ENCODE peak calls at places on chromosomes 11 and 22, in four cellular contexts. B is HCT116, F is HepG2, W is H1. K is an unnamed sample.

GRCh38 chr11:94768602-94769511 is 701 bp downstream of the AMOTL1 start:
- DNase-seq in B (no peak), F (no peak), W (no peak), K (no peak)

GRCh38 chr11:125871391-125872137 is 15.9 kb upstream of the HYLS1 start:
- DNase-seq in B (peak), F (peak), W (no peak), K (no peak)

GRCh38 chr22:30541979-30542810 is 4.3 kb downstream of the SEC14L6 start:
- DNase-seq in B (no peak), F (no peak), W (no peak), K (no peak)

GRCh38 chr11:15793032-15793996 is 563.0 kb downstream of the SOX6 start:
- DNase-seq in B (no peak), F (no peak), W (no peak), K (no peak)

GRCh38 chr11:36155770-36156485 is 133.3 kb downstream of the COMMD9 start:
- DNase-seq in B (no peak), F (no peak), W (no peak), K (no peak)

GRCh38 chr22:30004689-30005088 is 75.6 kb upstream of the HORMAD2 start:
- DNase-seq in B (no peak), F (no peak), W (no peak), K (no peak)

GRCh38 chr22:32204856-32205722 is at the start of gene RFPL2:
- DNase-seq in B (peak), F (peak), W (no peak), K (peak)

GRCh38 chr11:61158691-61159381 is 2.4 kb downstream of the VPS37C start:
- DNase-seq in B (no peak), F (no peak), W (no peak), K (no peak)

GRCh38 chr11:12906501-12906900 is 102.6 kb upstream of the RASSF10 start:
- DNase-seq in B (no peak), F (no peak), W (no peak), K (no peak)

GRCh38 chr22:21917206-21917958 is 35.3 kb downstream of the PPM1F start:
- DNase-seq in B (no peak), F (peak), W (no peak), K (no peak)

GRCh38 chr11:10809373-10810199 is 860 bp upstream of the EIF4G2 start:
- DNase-seq in B (peak), F (no peak), W (peak), K (no peak)

GRCh38 chr11:71395010-71395560 is 53.1 kb downstream of the DHCR7 start:
- DNase-seq in B (no peak), F (no peak), W (no peak), K (no peak)

GRCh38 chr11:18710545-18710944 is 12.0 kb downstream of the TMEM86A start:
- DNase-seq in B (no peak), F (no peak), W (no peak), K (no peak)

GRCh38 chr11:18713646-18714442 is 12.1 kb downstream of the IGSF22 start:
- DNase-seq in B (no peak), F (no peak), W (no peak), K (no peak)

GRCh38 chr11:18709414-18709813 is 10.8 kb downstream of the TMEM86A start:
- DNase-seq in B (no peak), F (no peak), W (no peak), K (no peak)

GRCh38 chr11:18715476-18715875 is 10.5 kb downstream of the IGSF22 start:
- DNase-seq in B (no peak), F (no peak), W (no peak), K (no peak)

DNA sequence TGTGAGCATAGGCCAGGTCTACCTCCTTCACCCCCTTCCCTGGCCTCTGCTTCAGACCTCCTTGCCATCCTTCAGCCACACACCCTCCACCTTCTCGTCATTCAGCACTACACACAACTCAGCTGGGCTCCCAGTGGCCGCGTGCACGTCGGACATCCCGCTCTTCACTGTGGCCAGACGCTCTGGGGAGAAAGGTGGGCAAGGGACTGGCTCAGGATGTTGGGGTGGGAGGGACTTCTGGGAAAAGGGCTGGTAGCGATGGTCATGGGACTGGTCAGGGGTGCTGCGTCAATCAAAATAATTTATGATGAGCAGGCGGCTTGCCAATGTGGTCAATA is 11.6 kb downstream of the IGSF22 start:
- DNase-seq in B (no peak), F (no peak), W (no peak), K (no peak)
- TF ChIP-seq SIN3A in B (no peak), F (no peak), W (no peak), K (no peak)

GRCh38 chr22:45645526-45646414 is 25.9 kb upstream of the ATXN10 start:
- DNase-seq in B (peak), F (no peak), W (no peak), K (no peak)
- H3K4me3 ChIP-seq in B (peak), F (peak), W (peak), K (peak)

DNA sequence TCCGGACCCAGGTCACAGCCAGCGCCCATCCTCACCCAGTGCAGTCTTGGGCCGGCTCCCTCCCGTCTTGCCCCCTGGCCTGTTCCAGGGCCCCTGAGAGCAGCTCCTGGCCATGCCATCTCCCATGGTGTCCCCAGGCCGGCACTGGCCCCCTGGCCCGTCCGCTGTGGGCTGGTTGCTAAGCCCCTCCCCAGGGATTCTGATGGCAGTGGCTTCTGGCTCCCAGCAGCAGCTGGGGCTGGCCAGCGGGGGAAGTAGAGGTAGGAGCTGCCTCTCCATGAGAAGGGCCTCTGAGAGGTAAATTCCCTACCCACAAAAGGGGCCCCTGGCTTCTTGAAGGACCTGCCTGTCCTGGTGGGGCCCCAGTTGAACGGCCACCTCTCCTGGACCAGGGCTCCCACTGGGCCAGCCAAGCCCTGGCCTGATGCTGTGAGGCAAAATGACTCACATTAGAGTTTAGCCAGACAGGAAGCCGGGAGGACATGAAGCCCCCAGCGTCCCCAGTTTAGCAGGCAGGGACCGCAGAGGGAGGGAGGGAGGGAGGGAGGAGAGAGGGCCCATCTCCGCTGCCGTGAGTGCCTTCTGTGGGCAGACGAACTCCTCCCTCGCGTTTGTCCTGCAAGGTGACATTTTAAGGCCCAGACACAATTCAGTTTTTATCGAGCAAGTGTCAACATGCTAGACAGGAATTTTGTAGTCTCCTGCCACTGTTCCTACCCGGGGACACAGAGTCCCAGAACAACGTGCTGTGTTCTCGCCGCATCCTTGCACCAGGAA is 32.9 kb upstream of the GAL start:
- DNase-seq in B (no peak), F (no peak), W (no peak), K (no peak)
- TF ChIP-seq SIN3A in B (no peak), F (no peak), W (no peak), K (no peak)

GRCh38 chr22:37483594-37484114 is 2.5 kb downstream of the MFNG start:
- DNase-seq in B (no peak), F (peak), W (no peak), K (no peak)
- H3K4me3 ChIP-seq in B (no peak), F (no peak), W (no peak), K (no peak)

GRCh38 chr11:1203505-1204271 is 19.2 kb upstream of the MUC5B start:
- DNase-seq in B (peak), F (no peak), W (no peak), K (no peak)
- TF ChIP-seq SIN3A in B (no peak), F (no peak), W (no peak), K (no peak)

DNA sequence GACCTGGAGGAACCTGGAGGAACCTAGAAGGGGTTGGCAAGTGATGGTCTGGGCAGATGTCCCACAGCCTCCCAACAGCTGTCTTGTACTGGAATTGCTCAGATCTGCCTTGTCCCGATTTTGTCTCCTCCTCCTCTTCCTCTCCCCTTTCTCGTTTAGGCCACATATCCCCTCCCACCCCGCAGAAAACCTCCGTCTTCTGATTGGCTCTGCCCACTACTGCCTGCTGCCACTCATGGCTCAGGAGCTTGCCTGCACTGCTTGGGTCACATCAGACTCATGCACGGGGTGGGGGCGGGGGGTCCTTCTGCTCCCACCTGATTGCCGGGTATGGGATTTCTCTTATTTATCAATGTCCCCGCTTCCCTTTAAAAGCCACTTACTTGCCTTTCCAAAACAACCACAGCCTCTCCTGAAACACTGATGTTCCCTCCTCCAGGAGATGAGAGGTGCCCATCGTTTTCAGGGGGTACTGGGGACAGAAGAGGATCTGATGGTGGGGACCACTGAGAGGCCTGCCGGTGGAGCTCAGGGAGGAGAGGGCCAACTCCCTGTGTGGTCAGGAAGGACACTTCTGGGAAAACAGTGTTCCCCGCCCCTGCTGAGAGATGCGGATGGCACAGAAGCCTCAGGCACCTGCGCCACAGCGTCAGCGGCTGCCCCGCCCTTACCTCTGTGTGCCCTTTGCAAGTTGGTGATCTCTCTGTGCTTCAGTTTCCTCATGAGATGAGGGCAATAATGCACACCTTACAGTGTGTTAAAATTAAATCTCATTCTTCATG is 14.7 kb downstream of the TOM1 start:
- DNase-seq in B (no peak), F (no peak), W (no peak), K (no peak)
- H3K4me3 ChIP-seq in B (no peak), F (no peak), W (no peak), K (no peak)

GRCh38 chr11:65979261-65979759 is 17.8 kb downstream of the SART1 start:
- DNase-seq in B (no peak), F (no peak), W (no peak), K (no peak)
- TF ChIP-seq SIN3A in B (no peak), F (no peak), W (no peak), K (no peak)

GRCh38 chr11:4636962-4637661 is at the start of gene OR51D1:
- DNase-seq in B (peak), F (peak), W (peak), K (peak)
- H3K4me3 ChIP-seq in B (no peak), F (no peak), W (no peak), K (no peak)

DNA sequence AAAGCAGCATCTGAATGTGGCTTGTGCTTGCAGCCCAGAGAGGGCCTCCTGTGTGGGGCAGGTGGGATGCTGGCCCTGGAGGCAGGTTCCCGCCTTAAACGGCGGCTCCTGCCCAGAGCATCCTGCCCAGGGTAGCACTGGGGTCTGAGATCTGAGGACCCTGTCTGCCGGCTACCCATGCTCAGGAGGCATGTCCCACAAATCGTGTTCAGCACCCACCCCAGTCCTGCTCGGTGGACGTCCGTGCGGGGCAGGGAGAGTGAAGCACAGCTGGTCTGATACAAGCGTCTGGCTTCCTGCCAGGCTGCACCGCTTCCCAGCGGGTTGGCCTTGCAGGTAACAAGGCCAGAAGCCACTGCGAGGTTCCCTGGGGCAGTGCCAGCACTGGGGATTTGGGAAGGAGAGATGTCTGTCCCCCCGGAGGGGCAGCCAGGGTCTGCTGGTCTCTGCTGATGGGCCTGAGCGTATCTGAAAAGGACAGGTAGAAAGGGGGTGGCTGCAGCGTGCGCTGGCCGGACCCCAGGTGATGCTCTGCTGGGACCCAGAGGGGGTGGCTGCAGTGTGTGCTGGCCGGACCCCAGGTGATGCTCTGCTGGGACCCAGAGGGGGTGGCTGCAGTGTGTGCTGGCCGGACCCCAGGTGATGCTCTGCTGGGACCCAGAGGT is 3.6 kb downstream of the TRABD start:
- DNase-seq in B (no peak), F (no peak), W (no peak), K (no peak)
- TF ChIP-seq SIN3A in B (no peak), F (no peak), W (no peak), K (no peak)

GRCh38 chr11:46916669-46917108 is 1.7 kb downstream of the LRP4 start:
- DNase-seq in B (no peak), F (peak), W (no peak), K (no peak)
- H3K4me3 ChIP-seq in B (no peak), F (peak), W (peak), K (peak)